ENCODE peak calls at places on chromosomes 6 and 20, in seven cellular contexts. S is H9, J is neuronal stem cell, M is H1, G is mesendoderm, F is mesenchymal stem cell, V is trophoblast cell. Q is an unnamed sample.

GRCh38 chr6:129860901-129861665 is at the start of gene TMEM244:
- DNase-seq in J (no peak), F (no peak), S (no peak), G (peak; percentile 45), V (no peak), M (no peak), Q (peak; percentile 70)

GRCh38 chr6:20700375-20700774 is 166.1 kb downstream of the CDKAL1 start:
- DNase-seq in F (no peak), M (no peak), S (no peak), V (no peak), J (no peak), G (no peak), Q (no peak)

GRCh38 chr6:79672631-79673065 is 41.5 kb downstream of the SH3BGRL2 start:
- DNase-seq in G (peak; percentile 73), S (no peak), J (no peak), M (no peak), V (no peak), F (peak; percentile 33), Q (peak; percentile 45)

GRCh38 chr20:60038400-60038799 is 80.2 kb downstream of the CDH26 start:
- DNase-seq in J (no peak), G (peak; percentile 43), F (no peak), S (no peak), V (no peak), M (no peak), Q (no peak)

GRCh38 chr6:113445201-113445600 is 411.9 kb upstream of the MARCKS start:
- DNase-seq in G (no peak), V (no peak), M (no peak), F (no peak), S (no peak), J (no peak), Q (no peak)

GRCh38 chr6:142184332-142184731 is 37.3 kb downstream of the VTA1 start:
- DNase-seq in M (no peak), J (no peak), S (no peak), G (no peak), F (peak; percentile 9), V (no peak), Q (no peak)

GRCh38 chr6:8082954-8083858 is 19.0 kb upstream of the BLOC1S5 start:
- DNase-seq in F (peak; percentile 90), S (no peak), G (peak; percentile 10), M (no peak), J (no peak), V (no peak), Q (peak; percentile 96)

GRCh38 chr20:50320910-50321796 is 130.5 kb downstream of the CEBPB start:
- DNase-seq in J (peak; percentile 56), M (peak; percentile 59), F (peak; percentile 98), G (peak; percentile 94), V (peak; percentile 98), S (peak; percentile 94), Q (peak; percentile 97)

GRCh38 chr6:42393339-42393738 is 58.4 kb downstream of the TRERF1 start:
- DNase-seq in V (no peak), F (no peak), M (no peak), J (no peak), S (no peak), G (no peak), Q (no peak)

GRCh38 chr6:54291146-54291545 is 17.1 kb upstream of the TINAG start:
- DNase-seq in V (no peak), F (peak; percentile 77), M (no peak), S (no peak), J (no peak), G (peak; percentile 46), Q (peak; percentile 70)

GRCh38 chr6:131909408-131910218 is 41.6 kb downstream of the CCN2 start:
- DNase-seq in S (peak; percentile 73), G (peak; percentile 83), V (peak; percentile 64), M (no peak), F (peak; percentile 77), J (peak; percentile 65), Q (peak; percentile 72)

GRCh38 chr6:119280586-119281163 is 68.9 kb downstream of the MAN1A1 start:
- DNase-seq in F (no peak), J (no peak), S (no peak), V (no peak), M (no peak), G (no peak), Q (no peak)

GRCh38 chr6:116139917-116140316 is 14.0 kb upstream of the COL10A1 start:
- DNase-seq in M (no peak), G (peak; percentile 57), S (no peak), F (no peak), V (no peak), J (no peak), Q (no peak)

GRCh38 chr6:13813621-13814175 is 659 bp downstream of the MCUR1 start:
- DNase-seq in M (peak; percentile 59), J (peak; percentile 78), V (peak; percentile 77), G (peak; percentile 96), S (peak; percentile 87), F (peak; percentile 84), Q (peak; percentile 50)

GRCh38 chr6:37565267-37566208 is 65.8 kb upstream of the CCDC167 start:
- DNase-seq in F (no peak), M (peak; percentile 41), J (peak; percentile 90), G (peak; percentile 95), S (peak; percentile 90), V (no peak), Q (no peak)

GRCh38 chr6:26457407-26457795 is 354 bp upstream of the BTN2A1 start:
- DNase-seq in S (peak; percentile 58), F (no peak), M (no peak), V (no peak), J (no peak), G (peak; percentile 80), Q (no peak)

GRCh38 chr6:119347466-119348307 is 1.9 kb downstream of the MAN1A1 start:
- DNase-seq in F (peak; percentile 40), S (no peak), M (no peak), V (peak; percentile 61), G (no peak), J (no peak), Q (peak; percentile 23)

GRCh38 chr6:142827356-142827755 is 117.6 kb downstream of the HIVEP2 start:
- DNase-seq in V (no peak), F (no peak), G (no peak), M (no peak), J (no peak), S (no peak), Q (no peak)

GRCh38 chr6:37517411-37517812 is 17.7 kb upstream of the CCDC167 start:
- DNase-seq in M (no peak), J (no peak), G (no peak), F (no peak), V (no peak), S (no peak), Q (no peak)

GRCh38 chr6:15148356-15149058 is 97.4 kb upstream of the JARID2 start:
- DNase-seq in S (peak; percentile 34), F (peak; percentile 43), M (no peak), J (no peak), V (no peak), G (peak; percentile 48), Q (peak; percentile 90)

DNA sequence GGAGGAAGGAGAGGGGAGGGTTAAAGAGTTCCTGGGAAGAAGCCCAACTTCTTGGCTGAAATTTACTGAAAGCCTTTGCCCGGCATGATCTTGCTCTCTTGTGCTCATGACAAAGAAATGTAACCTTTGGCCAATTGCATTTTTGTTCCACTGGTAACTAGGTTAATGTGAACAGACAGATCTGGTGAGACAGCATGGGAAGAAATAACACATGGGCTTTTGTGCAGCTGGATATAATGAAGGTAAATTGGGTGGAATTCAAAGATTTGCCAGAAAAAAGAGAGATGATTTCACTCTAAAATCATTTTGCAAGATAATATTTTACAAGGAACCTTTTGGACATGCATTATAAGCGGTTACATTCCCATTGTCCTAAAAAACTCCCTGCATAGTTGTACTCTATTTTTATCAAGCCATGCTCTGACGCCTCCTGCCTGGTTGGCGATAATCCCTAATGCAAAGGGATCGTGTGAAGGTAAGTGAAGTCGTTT is 161.1 kb upstream of the AGPAT4 start:
- DNase-seq in J (no peak), M (no peak), S (no peak), F (peak; percentile 54), V (peak; percentile 70), G (no peak), Q (peak; percentile 95)
- H3K4ac ChIP-seq in J (no peak overlapping the region), M (no peak overlapping the region), S (no peak overlapping the region), F (no peak overlapping the region), V (no peak overlapping the region), G (no peak overlapping the region), Q (no peak overlapping the region)

GRCh38 chr6:6737666-6738065 is 149.1 kb downstream of the LY86 start:
- DNase-seq in S (no peak), M (no peak), V (no peak), J (no peak), G (no peak), F (no peak), Q (no peak)
- H3K4me2 ChIP-seq in S (peak overlapping the region; percentile 33), M (peak overlapping the region; percentile 21), V (no peak overlapping the region), J (no peak overlapping the region), G (no peak overlapping the region), F (no peak overlapping the region), Q (no peak overlapping the region)

GRCh38 chr20:7654231-7654630 is 286.0 kb downstream of the HAO1 start:
- DNase-seq in V (no peak), F (no peak), S (no peak), J (no peak), M (no peak), G (no peak), Q (no peak)

GRCh38 chr20:7660165-7660564 is 280.1 kb downstream of the HAO1 start:
- DNase-seq in M (no peak), V (no peak), G (no peak), J (no peak), S (no peak), F (no peak), Q (no peak)

GRCh38 chr20:7657569-7657968 is 282.7 kb downstream of the HAO1 start:
- DNase-seq in M (no peak), S (no peak), J (no peak), V (no peak), G (no peak), F (no peak), Q (no peak)

DNA sequence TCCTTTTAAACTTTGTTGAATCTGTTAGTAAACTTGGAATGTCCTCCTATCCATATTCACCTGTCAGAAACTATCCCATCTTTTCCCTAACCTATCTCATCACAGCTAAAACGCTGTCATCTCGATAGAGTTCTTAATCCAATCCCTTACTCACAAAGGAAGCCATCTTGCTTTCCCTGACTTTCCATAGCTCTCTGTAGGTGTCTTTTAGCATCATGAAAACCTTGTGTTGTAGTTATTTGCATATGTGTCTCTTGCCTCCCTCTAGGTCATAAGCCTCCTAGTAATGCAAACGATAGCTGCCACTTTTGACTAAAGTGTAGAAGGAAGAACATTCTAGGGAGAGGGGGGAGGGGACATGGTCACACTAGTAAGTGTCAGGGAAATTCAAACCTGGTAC is 283.6 kb downstream of the HAO1 start:
- DNase-seq in F (no peak), M (no peak), G (no peak), J (no peak), S (no peak), V (no peak), Q (no peak)
- H3K4ac ChIP-seq in F (no peak overlapping the region), M (no peak overlapping the region), G (no peak overlapping the region), J (no peak overlapping the region), S (no peak overlapping the region), V (no peak overlapping the region), Q (no peak overlapping the region)

GRCh38 chr20:44071057-44071456 is 115.9 kb downstream of the JPH2 start:
- DNase-seq in M (no peak), F (no peak), V (no peak), S (no peak), G (no peak), J (no peak), Q (no peak)
- H3K4me2 ChIP-seq in M (no peak overlapping the region), F (no peak overlapping the region), V (no peak overlapping the region), S (no peak overlapping the region), G (no peak overlapping the region), J (no peak overlapping the region), Q (no peak overlapping the region)

Q was measured in IMR-90.